ENCODE peak calls at places on chromosomes 5 and 9, in ten cellular contexts. J, V, K, T, S, M, A, Z, X and Q are unnamed samples.

GRCh38 chr5:55914141-55914413 is 62.9 kb downstream of the IL31RA start:
- DNase-seq in A (no peak), Z (no peak), J (no peak), T (no peak), K (no peak), S (no peak), M (no peak), X (no peak), V (no peak), Q (no peak)

GRCh38 chr5:171201285-171201684 is 107.8 kb upstream of the TLX3 start:
- DNase-seq in K (peak), X (no peak), M (peak), Z (no peak), J (no peak), A (no peak), S (no peak), V (no peak), T (no peak), Q (no peak)

GRCh38 chr5:78429332-78429849 is 69.0 kb downstream of the SCAMP1 start:
- DNase-seq in J (no peak), Z (no peak), X (no peak), T (no peak), V (no peak), M (no peak), S (no peak), K (no peak), A (no peak), Q (no peak)

GRCh38 chr5:132136906-132137305 is 63.3 kb downstream of the CSF2 start:
- DNase-seq in A (peak), M (no peak), T (peak), X (no peak), Z (no peak), S (no peak), J (no peak), V (no peak), K (peak), Q (no peak)

GRCh38 chr5:38529955-38530644 is 26.3 kb downstream of the LIFR start:
- DNase-seq in V (no peak), T (no peak), Z (no peak), A (no peak), J (no peak), M (no peak), K (no peak), X (no peak), S (no peak), Q (no peak)

GRCh38 chr5:154783774-154784460 is 28.7 kb downstream of the LARP1 start:
- DNase-seq in X (no peak), T (peak), M (no peak), A (peak), Z (no peak), J (no peak), K (no peak), V (no peak), S (no peak), Q (no peak)

GRCh38 chr5:108003178-108003577 is 332.4 kb upstream of the EFNA5 start:
- DNase-seq in T (peak), J (no peak), A (peak), X (no peak), Z (no peak), K (peak), M (no peak), V (no peak), S (peak), Q (no peak)

GRCh38 chr9:22214021-22214420 is 204.9 kb upstream of the CDKN2B start:
- DNase-seq in Z (no peak), A (peak), X (no peak), S (no peak), V (no peak), K (no peak), M (no peak), J (no peak), T (peak), Q (no peak)

GRCh38 chr9:127854169-127854833 is at the start of gene ENG:
- DNase-seq in X (peak), V (no peak), T (peak), S (no peak), M (no peak), A (peak), K (peak), Z (no peak), J (peak), Q (no peak)

GRCh38 chr5:141680751-141681201 is 1.3 kb downstream of the ARAP3 start:
- DNase-seq in M (no peak), J (no peak), T (peak), Z (no peak), X (peak), S (no peak), V (peak), K (peak), A (peak), Q (no peak)

GRCh38 chr5:643351-643801 is 31.2 kb downstream of the CEP72 start:
- DNase-seq in X (no peak), A (no peak), Z (no peak), T (no peak), M (no peak), J (no peak), S (no peak), K (no peak), V (no peak), Q (peak)

GRCh38 chr9:134834957-134835419 is 45.6 kb upstream of the FCN2 start:
- DNase-seq in K (no peak), T (no peak), V (no peak), A (no peak), S (no peak), Z (no peak), M (no peak), X (no peak), J (no peak), Q (no peak)